ENCODE peak calls at places on chromosomes 6 and 20, in eight cellular contexts. J is T1000; S is osteocyte; E is GF-D8; X is activated CD4-positive, alpha-beta T cell treated with anti-CD3 and anti-CD28 coated beads for 1 hour; U is lung; M is renal cortical epithelial cell; I is upper lobe of left lung. Q is an unnamed sample.

GRCh38 chr6:7155871-7156579 is 48.3 kb downstream of the RREB1 start:
- DNase-seq in E (no peak), U (no peak), S (peak; percentile 23), X (no peak), I (no peak), J (no peak), M (no peak), Q (no peak)

GRCh38 chr6:90397047-90397446 is 100.4 kb upstream of the BACH2 start:
- DNase-seq in J (no peak), U (no peak), S (no peak), M (no peak), I (no peak), E (no peak), X (no peak), Q (no peak)

GRCh38 chr6:24313477-24314141 is 44.2 kb downstream of the DCDC2 start:
- DNase-seq in J (peak; percentile 18), S (no peak), E (no peak), U (no peak), I (no peak), X (no peak), M (peak; percentile 98), Q (no peak)

GRCh38 chr20:59170406-59171349 is 7.1 kb downstream of the ZNF831 start:
- DNase-seq in E (no peak), J (no peak), U (no peak), I (no peak), S (no peak), M (no peak), X (no peak), Q (no peak)

GRCh38 chr20:24798930-24799705 is 150.0 kb upstream of the CST7 start:
- DNase-seq in M (peak; percentile 60), E (no peak), X (no peak), J (no peak), I (no peak), U (no peak), S (no peak), Q (no peak)

GRCh38 chr6:137693737-137694136 is 173.3 kb upstream of the TNFAIP3 start:
- DNase-seq in U (no peak), S (no peak), I (no peak), M (no peak), J (no peak), X (no peak), E (no peak), Q (no peak)

GRCh38 chr6:29702519-29703103 is 20.6 kb upstream of the HLA-F start:
- DNase-seq in M (no peak), I (peak; percentile 55), E (no peak), X (peak; percentile 62), U (no peak), J (no peak), S (no peak), Q (peak; percentile 88)

GRCh38 chr6:147618457-147618856 is 110.0 kb downstream of the SAMD5 start:
- DNase-seq in S (no peak), I (no peak), X (no peak), M (no peak), E (no peak), J (no peak), U (no peak), Q (no peak)

GRCh38 chr6:138007014-138007472 is 100.2 kb downstream of the PERP start:
- DNase-seq in X (no peak), E (no peak), S (no peak), M (peak; percentile 50), U (no peak), I (no peak), J (peak; percentile 22), Q (peak; percentile 18)

GRCh38 chr6:44457606-44458005 is 70.1 kb downstream of the CDC5L start:
- DNase-seq in E (no peak), I (no peak), J (no peak), U (no peak), S (no peak), X (no peak), M (no peak), Q (no peak)

GRCh38 chr6:34743625-34744293 is 13.5 kb upstream of the SNRPC start:
- DNase-seq in S (no peak), X (no peak), I (no peak), E (no peak), M (no peak), J (no peak), U (no peak), Q (no peak)

GRCh38 chr20:709421-709820 is 33.8 kb upstream of the SCRT2 start:
- DNase-seq in E (no peak), I (no peak), J (no peak), X (no peak), M (no peak), S (no peak), U (no peak), Q (no peak)

GRCh38 chr6:128600397-128600951 is 80.1 kb upstream of the PTPRK start:
- DNase-seq in I (no peak), E (no peak), U (no peak), S (no peak), J (peak; percentile 21), X (no peak), M (peak; percentile 76), Q (no peak)

GRCh38 chr6:112214749-112215269 is 39.6 kb downstream of the LAMA4 start:
- DNase-seq in S (no peak), M (peak; percentile 43), X (no peak), I (no peak), J (no peak), U (no peak), E (no peak), Q (no peak)

Q was measured in B cell.